ENCODE peak calls at places on chromosomes 2 and 18, in six cellular contexts. I is upper lobe of left lung, Z is transverse colon, Y is A549, G is gastrocnemius medialis, J is body of pancreas. D is an unnamed sample.

GRCh38 chr2:206970589-206971375 is 31.5 kb downstream of the CPO start:
- DNase-seq in I (no peak), Z (no peak), Y (no peak), G (no peak), J (no peak), D (no peak)

GRCh38 chr2:120287183-120288015 is 34.7 kb downstream of the RALB start:
- DNase-seq in I (peak; percentile 51), Z (no peak), Y (peak; percentile 71), G (no peak), J (no peak), D (no peak)

GRCh38 chr2:219104107-219105050 is 43.7 kb upstream of the IHH start:
- DNase-seq in I (no peak), Z (no peak), Y (peak; percentile 60), G (no peak), J (no peak), D (no peak)

GRCh38 chr18:4987452-4988405 is 209.3 kb downstream of the AKAIN1 start:
- DNase-seq in I (no peak), Z (no peak), Y (no peak), G (no peak), J (no peak), D (no peak)

GRCh38 chr2:172864182-172864581 is 128.5 kb downstream of the RAPGEF4 start:
- DNase-seq in I (peak; percentile 55), Z (peak; percentile 54), Y (peak; percentile 64), G (no peak), J (peak; percentile 76), D (no peak)

GRCh38 chr2:246489-247145 is 17.2 kb downstream of the SH3YL1 start:
- DNase-seq in I (no peak), Z (no peak), Y (peak; percentile 71), G (no peak), J (peak; percentile 43), D (no peak)

GRCh38 chr2:68938938-68939337 is 13.8 kb downstream of the GKN2 start:
- DNase-seq in I (no peak), Z (no peak), Y (no peak), G (no peak), J (no peak), D (no peak)

GRCh38 chr18:33372442-33372841 is 68.1 kb downstream of the CCDC178 start:
- DNase-seq in I (no peak), Z (no peak), Y (no peak), G (no peak), J (no peak), D (no peak)

GRCh38 chr18:62325806-62326645 is 916 bp downstream of the TNFRSF11A start:
- DNase-seq in I (peak; percentile 47), Z (peak; percentile 34), Y (no peak), G (no peak), J (peak; percentile 24), D (peak; percentile 79)

GRCh38 chr2:161418715-161419337 is 2.7 kb downstream of the TBR1 start:
- DNase-seq in I (no peak), Z (peak; percentile 33), Y (no peak), G (no peak), J (no peak), D (no peak)

GRCh38 chr2:229616433-229616832 is 97.9 kb downstream of the DNER start:
- DNase-seq in I (no peak), Z (no peak), Y (no peak), G (no peak), J (no peak), D (no peak)

DNA sequence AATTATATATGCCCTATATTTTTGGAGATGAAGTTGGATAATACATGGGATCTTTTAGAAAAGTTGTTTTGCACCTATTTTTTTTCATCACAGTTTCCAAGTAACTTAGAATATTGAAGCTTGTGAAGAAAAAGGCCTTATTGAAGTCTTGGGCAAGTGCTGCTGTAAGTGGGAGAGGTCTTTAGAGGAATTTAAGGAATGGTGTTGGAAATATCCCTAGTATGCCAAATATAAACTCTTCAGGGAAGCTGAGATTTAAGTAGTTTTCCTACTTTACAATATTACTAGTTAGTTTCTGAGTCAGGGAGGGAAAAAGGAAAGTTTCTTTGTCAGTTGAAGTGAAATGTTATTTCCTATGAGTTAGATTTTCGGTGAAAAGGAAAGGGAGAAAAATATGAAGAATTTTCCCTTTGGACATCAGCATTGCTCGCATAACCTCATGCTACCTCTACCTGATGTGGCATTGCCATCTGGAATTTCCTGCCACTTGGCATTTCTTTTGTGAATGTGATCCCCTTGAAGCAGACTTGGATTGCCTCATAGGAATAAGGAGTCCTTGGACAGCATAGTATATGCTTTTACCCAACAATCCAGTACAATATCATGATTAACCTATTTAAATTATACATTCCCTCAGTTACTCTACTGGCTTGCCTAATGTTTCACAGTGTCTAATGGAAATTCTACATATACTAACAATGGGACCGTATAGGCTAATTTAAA is 12.1 kb downstream of the PLEKHH2 start:
- DNase-seq in I (no peak), Z (no peak), Y (no peak), G (no peak), J (no peak), D (no peak)
- H3K4me1 ChIP-seq in I (peaks cover 10% of the 10 kb centered on the region), Z (no peaks in the 10 kb centered on the region), Y (peaks cover 5% of the 10 kb centered on the region), G (no peaks in the 10 kb centered on the region), J (no peaks in the 10 kb centered on the region), D (no peaks in the 10 kb centered on the region)

GRCh38 chr2:157876066-157876770 is at the start of gene ACVR1:
- DNase-seq in I (peak; percentile 98), Z (peak; percentile 95), Y (peak; percentile 95), G (peak; percentile 96), J (peak; percentile 95), D (peak; percentile 95)
- TF ChIP-seq POLR2A in I (peak; percentile 24), Z (peak; percentile 78), Y (no peak), G (peak; percentile 76), J (peak; percentile 83), D (no peak)

GRCh38 chr2:103179800-103180199 is 418.0 kb downstream of the TMEM182 start:
- DNase-seq in I (no peak), Z (no peak), Y (no peak), G (no peak), J (no peak), D (no peak)

DNA sequence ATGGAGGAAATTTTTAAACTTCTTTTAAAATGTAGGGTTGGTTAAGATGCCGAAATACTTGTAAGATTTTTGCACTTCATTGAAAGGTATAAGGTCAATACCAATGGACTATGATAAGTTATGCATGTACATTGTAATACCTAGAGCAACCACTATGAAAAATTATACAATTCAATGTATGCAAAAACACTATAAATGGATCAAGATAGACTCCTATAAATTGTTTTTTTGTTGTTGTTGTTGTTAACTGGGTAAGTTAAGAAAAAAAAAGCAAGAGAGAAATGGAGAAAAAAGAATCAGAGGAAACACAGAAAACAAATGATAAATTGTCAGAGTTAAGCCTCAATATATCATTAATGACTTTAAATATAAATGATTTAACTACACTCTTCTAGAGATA is 421.2 kb downstream of the TMEM182 start:
- DNase-seq in I (no peak), Z (no peak), Y (no peak), G (no peak), J (no peak), D (no peak)
- TF ChIP-seq CTCF in I (no peak), Z (no peak), Y (no peak), G (no peak), J (no peak), D (no peak)

DNA sequence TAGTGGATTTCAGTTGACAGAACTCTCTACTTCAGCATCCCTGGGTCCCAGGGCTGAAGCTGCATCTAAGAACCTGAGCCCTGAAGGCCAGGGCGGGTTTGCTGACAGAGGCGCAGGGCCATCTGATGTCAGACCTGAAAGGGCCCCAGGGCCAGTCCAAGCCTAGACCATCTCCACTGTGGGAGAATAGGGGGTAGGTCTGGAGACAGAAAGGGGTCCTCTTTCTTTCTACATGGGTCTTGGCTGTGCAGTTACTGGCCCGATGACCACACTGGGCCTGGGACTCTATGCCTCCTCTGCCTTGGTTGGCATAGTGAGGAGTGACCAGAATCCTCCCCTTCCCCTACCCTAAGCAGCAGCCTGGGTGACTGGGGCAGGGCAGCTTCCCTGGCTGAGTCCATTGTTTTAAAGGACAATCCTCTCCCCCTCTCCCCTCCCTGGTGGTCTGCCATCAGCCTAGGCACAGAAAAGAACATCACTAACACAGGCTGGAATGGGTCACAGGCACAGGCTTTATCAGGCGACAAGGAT is 34.5 kb downstream of the HS1BP3 start:
- DNase-seq in I (peak; percentile 15), Z (no peak), Y (no peak), G (no peak), J (no peak), D (peak; percentile 53)
- H3K4me1 ChIP-seq in I (peaks cover 81% of the 10 kb centered on the region), Z (peaks cover 72% of the 10 kb centered on the region), Y (peaks cover 26% of the 10 kb centered on the region), G (peaks cover 92% of the 10 kb centered on the region), J (peaks cover 61% of the 10 kb centered on the region), D (peaks cover 33% of the 10 kb centered on the region)

GRCh38 chr18:23981369-23981768 is 33.2 kb upstream of the TTC39C start:
- DNase-seq in I (no peak), Z (no peak), Y (no peak), G (no peak), J (no peak), D (no peak)

GRCh38 chr18:23986610-23987359 is 27.8 kb upstream of the TTC39C start:
- DNase-seq in I (no peak), Z (no peak), Y (no peak), G (no peak), J (no peak), D (no peak)

GRCh38 chr18:23977709-23978483 is 36.7 kb upstream of the TTC39C start:
- DNase-seq in I (no peak), Z (no peak), Y (no peak), G (no peak), J (no peak), D (no peak)

GRCh38 chr18:23977103-23977502 is 37.5 kb upstream of the TTC39C start:
- DNase-seq in I (no peak), Z (no peak), Y (no peak), G (no peak), J (no peak), D (no peak)

GRCh38 chr18:23982154-23983071 is 32.1 kb upstream of the TTC39C start:
- DNase-seq in I (no peak), Z (peak; percentile 48), Y (peak; percentile 33), G (no peak), J (peak; percentile 34), D (no peak)
- TF ChIP-seq POLR2A in I (no peak), Z (no peak), Y (no peak), G (no peak), J (no peak), D (no peak)

GRCh38 chr2:16726147-16726546 is 60.5 kb upstream of the CYRIA start:
- DNase-seq in I (no peak), Z (no peak), Y (no peak), G (no peak), J (no peak), D (no peak)

GRCh38 chr2:16725549-16725948 is 59.9 kb upstream of the CYRIA start:
- DNase-seq in I (no peak), Z (no peak), Y (no peak), G (no peak), J (no peak), D (no peak)

GRCh38 chr2:16722121-16722520 is 56.5 kb upstream of the CYRIA start:
- DNase-seq in I (no peak), Z (no peak), Y (no peak), G (no peak), J (no peak), D (no peak)

GRCh38 chr2:16719409-16719808 is 53.8 kb upstream of the CYRIA start:
- DNase-seq in I (no peak), Z (no peak), Y (no peak), G (no peak), J (no peak), D (no peak)

DNA sequence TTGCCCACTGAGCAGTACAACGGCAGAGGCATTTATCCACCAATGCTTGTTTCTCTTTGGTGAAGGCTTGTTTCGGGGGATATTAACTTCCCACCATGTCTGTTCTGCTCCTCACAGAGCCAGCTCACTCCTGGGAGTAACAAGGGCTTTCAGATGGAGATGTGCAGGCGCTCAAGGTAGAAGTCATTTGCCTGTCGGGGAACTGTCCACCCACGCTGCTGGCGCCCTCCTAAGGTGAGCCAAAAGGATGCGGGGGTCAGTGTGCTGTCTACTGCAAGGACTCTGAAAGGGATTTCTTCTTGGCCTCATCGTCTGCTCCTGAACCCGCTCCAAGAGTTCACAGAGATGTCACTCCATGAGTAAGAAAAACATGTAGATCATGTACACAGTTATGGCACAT is 57.0 kb upstream of the CYRIA start:
- DNase-seq in I (no peak), Z (no peak), Y (no peak), G (no peak), J (no peak), D (no peak)
- TF ChIP-seq CTCF in I (no peak), Z (no peak), Y (no peak), G (no peak), J (no peak), D (no peak)

D was measured in spleen.